ENCODE peak calls at places on chromosomes 6 and 20, in four cellular contexts. D is H1, K is cardiac muscle cell, X is psoas muscle. T is an unnamed sample.
A peak's percentile ranks its signal among the peaks of the same experiment; 100 is the strongest.

GRCh38 chr20:45765307-45765910 is 26.3 kb downstream of the WFDC3 start:
- DNase-seq in K (no peak), X (no peak), D (no peak), T (no peak)

GRCh38 chr6:31826793-31827285 is 699 bp upstream of the HSPA1B start:
- DNase-seq in K (peak; percentile 53), X (peak; percentile 87), D (no peak), T (no peak)

GRCh38 chr6:133916650-133917151 is 27.8 kb downstream of the TCF21 start:
- DNase-seq in D (peak; percentile 96), K (peak; percentile 91), X (peak; percentile 86), T (peak; percentile 52)

GRCh38 chr6:33604941-33605854 is 15.9 kb upstream of the ITPR3 start:
- DNase-seq in D (no peak), X (no peak), K (no peak), T (no peak)

GRCh38 chr6:47000842-47001241 is 41.3 kb downstream of the ADGRF1 start:
- DNase-seq in X (no peak), K (no peak), D (no peak), T (no peak)

GRCh38 chr20:59783020-59784010 is 150.1 kb downstream of the SYCP2 start:
- DNase-seq in X (peak; percentile 35), K (peak; percentile 44), D (peak; percentile 43), T (peak; percentile 79)

GRCh38 chr6:143575440-143575839 is 63.9 kb upstream of the FUCA2 start:
- DNase-seq in D (no peak), K (peak; percentile 68), X (no peak), T (peak; percentile 73)

GRCh38 chr6:52994031-52994788 is 874 bp downstream of the GSTA4 start:
- DNase-seq in X (no peak), D (no peak), K (peak; percentile 35), T (no peak)

GRCh38 chr20:25623225-25623735 is 534 bp downstream of the NANP start:
- DNase-seq in D (peak; percentile 7), X (peak; percentile 43), K (peak; percentile 51), T (no peak)

GRCh38 chr20:20824924-20825584 is 112.6 kb upstream of the RALGAPA2 start:
- DNase-seq in X (peak; percentile 38), D (no peak), K (peak; percentile 69), T (peak; percentile 80)

GRCh38 chr6:107991939-107992560 is 34.0 kb upstream of the SEC63 start:
- DNase-seq in K (no peak), D (no peak), X (no peak), T (no peak)

GRCh38 chr6:150236544-150236943 is 93.7 kb downstream of the PPP1R14C start:
- DNase-seq in X (no peak), K (no peak), D (no peak), T (no peak)

GRCh38 chr20:59751075-59751711 is 146.9 kb downstream of the PHACTR3 start:
- DNase-seq in X (peak; percentile 65), D (peak; percentile 23), K (no peak), T (peak; percentile 84)

GRCh38 chr6:2852921-2853322 is 11.3 kb upstream of the SERPINB1 start:
- DNase-seq in K (no peak), X (no peak), D (no peak), T (no peak)

GRCh38 chr6:153392156-153392555 is 261.1 kb upstream of the RGS17 start:
- DNase-seq in D (no peak), X (no peak), K (no peak), T (no peak)

GRCh38 chr20:40749985-40750506 is 61.0 kb upstream of the MAFB start:
- DNase-seq in K (no peak), D (no peak), X (no peak), T (no peak)

GRCh38 chr6:139240161-139241010 is 51.4 kb downstream of the TXLNB start:
- DNase-seq in K (no peak), D (no peak), X (no peak), T (no peak)

GRCh38 chr6:159399953-159400352 is 230.8 kb downstream of the FNDC1 start:
- DNase-seq in X (no peak), D (no peak), K (no peak), T (no peak)

GRCh38 chr6:40152701-40153100 is 218.4 kb upstream of the MOCS1 start:
- DNase-seq in X (no peak), D (no peak), K (no peak), T (no peak)

GRCh38 chr6:133551847-133552331 is 310.7 kb downstream of the EYA4 start:
- DNase-seq in K (peak; percentile 60), X (peak; percentile 55), D (no peak), T (no peak)

GRCh38 chr6:138945354-138945753 is 42.7 kb downstream of the REPS1 start:
- DNase-seq in X (no peak), D (no peak), K (no peak), T (no peak)

GRCh38 chr6:44216677-44217331 is at the start of gene MYMX:
- DNase-seq in K (no peak), X (no peak), D (no peak), T (peak; percentile 10)

GRCh38 chr6:44214307-44214706 is 2.4 kb upstream of the MYMX start:
- DNase-seq in D (no peak), X (no peak), K (no peak), T (no peak)

GRCh38 chr6:44207966-44208365 is 8.8 kb upstream of the MYMX start:
- DNase-seq in K (no peak), X (no peak), D (no peak), T (no peak)

DNA sequence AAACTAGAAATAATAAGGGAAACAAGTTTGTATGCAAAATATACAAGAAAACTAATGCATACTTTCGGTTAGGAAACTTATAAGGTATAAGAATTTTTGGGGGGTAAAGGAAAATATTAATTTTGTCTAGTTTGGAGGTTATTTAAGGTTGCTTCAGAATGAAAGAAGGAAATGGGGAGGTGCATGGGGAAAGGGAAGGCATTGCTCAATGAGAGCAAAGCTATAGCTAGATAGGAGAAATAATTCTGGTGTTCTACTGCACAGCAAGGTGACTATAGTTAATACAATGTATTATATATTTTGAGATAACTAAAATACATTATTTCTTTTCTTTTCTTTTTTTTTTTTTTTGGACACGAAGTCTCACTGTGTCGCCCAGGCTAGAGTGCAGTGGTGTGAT is 5.4 kb upstream of the MYMX start:
- DNase-seq in K (no peak), D (no peak), X (no peak), T (no peak)
- TF ChIP-seq CTCF in K (no peak), D (no peak), X (no peak), T (no peak)

GRCh38 chr6:35191899-35192298 is 21.9 kb upstream of the SCUBE3 start:
- DNase-seq in D (no peak), K (no peak), X (no peak), T (no peak)

GRCh38 chr6:35192301-35192860 is 21.4 kb upstream of the SCUBE3 start:
- DNase-seq in X (no peak), D (no peak), K (no peak), T (no peak)

GRCh38 chr6:35197196-35197595 is 16.6 kb upstream of the SCUBE3 start:
- DNase-seq in X (no peak), K (no peak), D (no peak), T (no peak)

GRCh38 chr6:35194390-35194789 is 19.4 kb upstream of the SCUBE3 start:
- DNase-seq in D (no peak), K (no peak), X (no peak), T (no peak)

GRCh38 chr6:35195120-35195780 is 18.5 kb upstream of the SCUBE3 start:
- DNase-seq in D (no peak), X (no peak), K (no peak), T (no peak)
- TF ChIP-seq CTCF in D (no peak), X (no peak), K (no peak), T (no peak)

DNA sequence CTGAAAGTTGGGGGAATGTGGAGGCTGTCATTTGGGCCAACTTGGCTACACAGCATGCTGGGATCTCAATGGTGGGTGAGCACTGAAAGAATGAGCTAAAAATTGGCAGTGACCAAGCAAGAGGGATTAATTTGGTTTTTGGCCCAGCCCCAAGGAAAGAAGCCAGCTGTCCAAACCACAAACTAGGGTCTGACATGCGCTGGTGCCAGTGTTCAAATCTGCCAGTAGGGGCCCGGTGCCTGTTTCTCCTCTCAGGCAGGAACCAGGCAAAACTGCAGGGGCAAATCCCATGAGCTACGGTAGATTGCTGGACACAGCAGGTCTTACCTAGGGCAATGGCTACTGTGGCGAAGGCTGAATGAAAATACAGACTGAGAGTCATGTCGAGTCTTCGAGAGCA is 61.2 kb upstream of the E2F3 start:
- DNase-seq in D (no peak), X (no peak), K (no peak), T (no peak)
- TF ChIP-seq CTCF in D (no peak), X (no peak), K (no peak), T (no peak)

DNA sequence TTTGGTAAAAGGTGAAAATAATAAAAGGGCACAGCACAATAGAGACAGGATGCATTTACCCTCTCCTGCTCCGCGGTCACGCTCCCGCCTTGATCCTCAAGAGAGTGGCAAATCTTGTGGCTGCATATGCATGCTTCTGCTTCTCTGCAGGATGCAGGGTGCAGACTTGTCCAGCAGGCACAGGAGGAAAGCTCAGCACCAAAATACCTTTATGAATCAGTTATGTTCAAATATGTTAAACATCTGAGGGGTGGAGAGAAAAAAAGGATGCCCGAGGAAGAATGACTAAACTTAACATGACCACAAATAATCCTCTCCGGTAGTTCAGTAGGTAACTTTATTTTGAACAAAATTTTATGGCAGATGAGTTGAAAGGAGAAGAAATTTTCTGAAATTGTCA is 366.1 kb upstream of the SOX4 start:
- DNase-seq in X (no peak), D (no peak), K (no peak), T (no peak)
- TF ChIP-seq CTCF in X (no peak), D (no peak), K (no peak), T (no peak)

GRCh38 chr20:38115205-38115604 is 49.9 kb downstream of the TGM2 start:
- DNase-seq in X (no peak), D (no peak), K (no peak), T (no peak)

GRCh38 chr20:38117205-38117604 is 47.9 kb downstream of the TGM2 start:
- DNase-seq in X (no peak), K (no peak), D (no peak), T (no peak)

GRCh38 chr20:38117635-38118034 is 47.4 kb downstream of the TGM2 start:
- DNase-seq in K (no peak), D (no peak), X (no peak), T (no peak)

GRCh38 chr20:38115896-38116295 is 49.2 kb downstream of the TGM2 start:
- DNase-seq in K (no peak), X (no peak), D (no peak), T (no peak)

GRCh38 chr20:38116409-38117165 is 48.5 kb downstream of the TGM2 start:
- DNase-seq in D (no peak), X (no peak), K (no peak), T (no peak)
- TF ChIP-seq CTCF in D (no peak), X (no peak), K (no peak), T (no peak)